ENCODE peak calls at places on chromosomes 16 and 17, in four cellular contexts. H, M, E and C are unnamed samples.

GRCh38 chr17:44759096-44759915 is 518 bp downstream of the ADAM11 start:
- DNase-seq in E (no peak), H (no peak), M (no peak), C (peak; percentile 27)

GRCh38 chr17:45942284-45942683 is 47.9 kb downstream of the MAPT start:
- DNase-seq in H (no peak), E (no peak), M (no peak), C (no peak)

GRCh38 chr17:606501-607243 is 108.0 kb downstream of the VPS53 start:
- DNase-seq in E (no peak), M (no peak), H (no peak), C (no peak)

GRCh38 chr17:62592305-62593099 is 35.0 kb upstream of the MRC2 start:
- DNase-seq in E (no peak), H (peak; percentile 9), M (no peak), C (no peak)

GRCh38 chr17:56894859-56895455 is 18.9 kb downstream of the TRIM25 start:
- DNase-seq in E (no peak), H (no peak), M (no peak), C (no peak)

GRCh38 chr17:81540676-81541027 is 11.5 kb downstream of the FAAP100 start:
- DNase-seq in E (no peak), M (no peak), H (no peak), C (no peak)

GRCh38 chr17:80008383-80008840 is 27.3 kb downstream of the TBC1D16 start:
- DNase-seq in M (peak; percentile 78), H (peak; percentile 54), E (no peak), C (peak; percentile 89)

GRCh38 chr16:27228621-27229501 is 25.5 kb downstream of the KDM8 start:
- DNase-seq in M (no peak), H (no peak), E (no peak), C (peak; percentile 38)

GRCh38 chr16:89643769-89644300 is 13.7 kb downstream of the CHMP1A start:
- DNase-seq in M (no peak), E (no peak), H (no peak), C (no peak)

GRCh38 chr17:50289268-50289667 is 15.0 kb downstream of the TMEM92 start:
- DNase-seq in E (no peak), H (no peak), M (no peak), C (no peak)
- H2AFZ ChIP-seq in E (no peak overlapping the region), H (peak overlapping the region; percentile 94), M (no peak overlapping the region), C (peak overlapping the region; percentile 52)

GRCh38 chr16:74449470-74449869 is 28.2 kb upstream of the CLEC18B start:
- DNase-seq in E (no peak), H (no peak), M (no peak), C (no peak)
- TF ChIP-seq MYC in E (no peak), H (no peak), M (no peak), C (no peak)

DNA sequence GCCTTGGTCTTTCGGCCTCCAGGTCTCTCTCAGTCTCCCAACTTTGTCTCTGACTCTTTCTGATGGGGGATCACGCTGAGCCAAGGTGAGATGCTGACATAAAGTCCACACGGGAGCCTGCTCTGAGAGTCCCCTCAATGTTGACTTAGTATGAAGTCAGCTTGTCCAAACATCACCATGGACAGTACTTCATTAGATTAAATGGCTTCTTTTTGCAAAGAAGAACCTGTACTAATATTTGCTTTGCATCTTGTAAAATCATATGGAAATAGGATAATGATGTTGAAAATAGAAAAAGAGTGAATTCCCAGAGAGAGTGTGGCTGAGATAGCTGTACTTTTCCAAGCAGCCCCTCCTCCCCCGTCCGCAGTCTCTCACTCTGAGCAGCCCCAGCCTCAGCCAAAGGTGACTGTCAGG is 56.7 kb upstream of the SIAH1 start:
- DNase-seq in M (peak; percentile 94), E (no peak), H (no peak), C (no peak)
- H2AFZ ChIP-seq in M (no peak overlapping the region), E (no peak overlapping the region), H (no peak overlapping the region), C (no peak overlapping the region)

GRCh38 chr17:59853168-59853918 is 39.4 kb downstream of the TUBD1 start:
- DNase-seq in H (peak; percentile 85), M (peak; percentile 99), E (no peak), C (peak; percentile 68)
- TF ChIP-seq MYC in H (no peak), M (peak; percentile 64), E (no peak), C (no peak)

GRCh38 chr17:64008346-64008745 is 10.2 kb downstream of the PRR29 start:
- DNase-seq in H (no peak), E (no peak), M (no peak), C (no peak)

GRCh38 chr17:64006361-64007088 is 8.4 kb downstream of the PRR29 start:
- DNase-seq in E (no peak), H (peak; percentile 97), M (peak; percentile 65), C (peak; percentile 99)

GRCh38 chr17:64008830-64009229 is 10.7 kb downstream of the PRR29 start:
- DNase-seq in H (peak; percentile 36), M (no peak), E (no peak), C (no peak)

GRCh38 chr17:64009571-64010402 is 10.6 kb downstream of the ICAM2 start:
- DNase-seq in M (no peak), E (no peak), H (peak; percentile 61), C (no peak)

GRCh38 chr17:64007838-64008282 is 9.7 kb downstream of the PRR29 start:
- DNase-seq in H (peak; percentile 72), M (peak; percentile 52), E (no peak), C (peak; percentile 3)
- H2AFZ ChIP-seq in H (no peak overlapping the region), M (no peak overlapping the region), E (no peak overlapping the region), C (peak overlapping the region; percentile 91)

GRCh38 chr16:84819644-84820304 is at the start of gene CRISPLD2:
- DNase-seq in H (peak; percentile 86), E (no peak), M (peak; percentile 83), C (peak; percentile 96)
- TF ChIP-seq MYC in H (no peak), E (no peak), M (peak; percentile 40), C (no peak)

DNA sequence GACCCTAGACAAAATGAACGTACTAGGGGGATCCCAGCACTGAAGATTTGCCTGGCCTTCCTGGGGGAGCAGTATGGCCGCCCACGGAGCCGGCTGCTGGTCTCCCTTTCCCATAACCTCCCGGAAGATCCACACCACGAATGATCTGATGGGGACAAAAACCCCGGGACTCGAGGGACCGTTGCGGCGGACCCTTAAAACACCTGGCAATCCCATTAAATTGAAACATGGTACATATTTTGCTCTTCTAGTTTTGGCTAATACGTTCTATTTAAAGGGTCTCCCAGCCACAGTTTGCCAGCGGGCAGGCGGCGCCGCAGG is 45.2 kb upstream of the LCMT1 start:
- DNase-seq in H (no peak), M (no peak), E (no peak), C (no peak)
- H2AFZ ChIP-seq in H (peak overlapping the region; percentile 100), M (no peak overlapping the region), E (peak overlapping the region; percentile 77), C (peak overlapping the region; percentile 97)

GRCh38 chr17:2023256-2023655 is 1.9 kb downstream of the RTN4RL1 start:
- DNase-seq in E (no peak), M (no peak), H (no peak), C (no peak)

GRCh38 chr17:2025622-2026309 is 632 bp upstream of the RTN4RL1 start:
- DNase-seq in E (no peak), M (peak; percentile 60), H (peak; percentile 56), C (peak; percentile 48)

GRCh38 chr17:2024572-2025219 is 438 bp downstream of the RTN4RL1 start:
- DNase-seq in H (no peak), M (no peak), E (no peak), C (no peak)

GRCh38 chr17:2023692-2024571 is 1.2 kb downstream of the RTN4RL1 start:
- DNase-seq in E (no peak), M (no peak), H (no peak), C (peak; percentile 57)

GRCh38 chr17:2025220-2025621 is at the start of gene RTN4RL1:
- DNase-seq in H (no peak), E (no peak), M (no peak), C (peak; percentile 85)
- TF ChIP-seq MYC in H (no peak), E (no peak), M (no peak), C (no peak)